ENCODE peak calls at places on chromosomes 7 and 10, in ten cellular contexts. Q is CD4-positive, CD25-positive, alpha-beta regulatory T cell; Z is HepG2; G is kidney; A is ovary; T is aorta; R is Caco-2; S is neural progenitor cell; H is mucosa of descending colon; B is pancreas. W is an unnamed sample.

GRCh38 chr7:45647967-45648670 is 74.0 kb downstream of the ADCY1 start:
- DNase-seq in R (no peak), Z (no peak), A (no peak), B (no peak), Q (no peak), T (no peak), H (no peak), S (no peak), G (no peak), W (no peak)

GRCh38 chr7:70372768-70373241 is 759.1 kb upstream of the GALNT17 start:
- DNase-seq in S (no peak), Z (no peak), A (no peak), T (no peak), H (no peak), Q (no peak), B (no peak), G (no peak), R (no peak), W (no peak)

GRCh38 chr7:40918701-40919271 is 784.0 kb downstream of the SUGCT start:
- DNase-seq in S (no peak), R (no peak), B (no peak), T (no peak), Z (no peak), H (no peak), A (no peak), G (no peak), Q (no peak), W (no peak)

GRCh38 chr10:5479481-5480161 is 19.7 kb downstream of the CALML5 start:
- DNase-seq in G (no peak), Z (no peak), S (no peak), B (no peak), H (no peak), A (no peak), T (no peak), R (no peak), Q (no peak), W (no peak)

GRCh38 chr7:9097565-9098060 is 664.2 kb downstream of the NXPH1 start:
- DNase-seq in Q (no peak), A (no peak), S (no peak), H (no peak), G (no peak), Z (no peak), T (no peak), R (no peak), B (no peak), W (no peak)

GRCh38 chr10:28241766-28242399 is 61.0 kb downstream of the MPP7 start:
- DNase-seq in Z (peak; percentile 53), G (no peak), R (no peak), Q (peak; percentile 9), T (no peak), H (no peak), S (peak; percentile 64), A (no peak), B (peak; percentile 39), W (peak; percentile 47)

GRCh38 chr10:125159486-125159931 is 854 bp downstream of the CTBP2 start:
- DNase-seq in Q (no peak), R (no peak), S (peak; percentile 71), B (peak; percentile 52), T (no peak), Z (no peak), A (peak; percentile 69), G (peak; percentile 75), H (peak; percentile 69), W (peak; percentile 31)

GRCh38 chr10:13238271-13239077 is 4.3 kb upstream of the UCMA start:
- DNase-seq in H (no peak), Z (no peak), R (no peak), A (no peak), Q (no peak), S (no peak), B (no peak), G (no peak), T (no peak), W (no peak)

GRCh38 chr7:121562274-121562673 is 166.2 kb upstream of the FAM3C start:
- DNase-seq in Z (no peak), G (no peak), A (no peak), Q (no peak), T (no peak), R (no peak), S (no peak), H (no peak), B (no peak), W (no peak)

GRCh38 chr10:124143721-124144120 is 50.3 kb upstream of the CHST15 start:
- DNase-seq in Z (no peak), G (peak; percentile 22), A (no peak), B (no peak), H (no peak), T (no peak), S (no peak), R (no peak), Q (no peak), W (no peak)

GRCh38 chr10:11018426-11018818 is 750 bp downstream of the CELF2 start:
- DNase-seq in A (peak; percentile 53), S (peak; percentile 56), B (no peak), T (peak; percentile 55), Z (no peak), R (no peak), G (peak; percentile 69), Q (no peak), H (peak; percentile 65), W (peak; percentile 40)

GRCh38 chr10:32174349-32174893 is 118.2 kb upstream of the KIF5B start:
- DNase-seq in G (no peak), S (no peak), Z (no peak), B (no peak), R (peak; percentile 13), T (no peak), A (no peak), Q (no peak), H (no peak), W (no peak)

GRCh38 chr7:116499168-116500070 is at the start of gene CAV2:
- DNase-seq in T (peak; percentile 81), A (peak; percentile 78), Z (no peak), G (peak; percentile 87), R (peak; percentile 82), H (peak; percentile 81), Q (no peak), S (peak; percentile 75), B (peak; percentile 72), W (peak; percentile 80)

GRCh38 chr7:55573526-55573925 is 1.2 kb upstream of the VOPP1 start:
- DNase-seq in Z (no peak), S (no peak), R (no peak), A (no peak), G (no peak), B (no peak), H (no peak), Q (no peak), T (no peak), W (no peak)

GRCh38 chr10:77710081-77710551 is 72.5 kb upstream of the KCNMA1 start:
- DNase-seq in G (no peak), T (no peak), R (no peak), H (no peak), S (peak; percentile 33), A (no peak), B (no peak), Q (no peak), Z (no peak), W (no peak)
- H3K4me3 ChIP-seq in G (no peak overlapping the region), T (no peak overlapping the region), R (no peak overlapping the region), H (no peak overlapping the region), S (no peak overlapping the region), A (no peak overlapping the region), B (no peak overlapping the region), Q (no peak overlapping the region), Z (no peak overlapping the region), W (no peak overlapping the region)

DNA sequence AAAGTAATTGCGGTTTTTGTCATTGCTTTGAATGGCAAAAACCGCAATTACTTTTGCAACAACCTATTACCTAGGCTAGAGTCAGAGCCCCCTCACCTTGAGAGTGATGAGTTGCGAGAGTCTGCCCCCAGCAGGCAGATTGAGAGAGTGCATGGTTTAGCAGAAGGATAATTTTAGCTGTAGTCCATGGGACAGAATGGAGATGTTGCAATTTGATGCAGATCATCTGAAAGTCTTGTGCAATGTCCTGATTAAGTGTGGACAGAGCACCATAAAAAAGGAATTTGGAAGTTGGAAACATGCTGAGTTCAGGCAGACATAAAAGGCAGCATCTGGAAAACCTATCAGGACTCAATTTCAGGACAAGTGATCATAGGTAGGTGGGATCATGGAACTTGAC is 48.7 kb downstream of the GPR141 start:
- DNase-seq in B (no peak), R (peak; percentile 42), Q (no peak), A (no peak), H (no peak), Z (peak; percentile 33), T (peak; percentile 66), G (no peak), S (peak; percentile 67), W (peak; percentile 66)
- H3K4me1 ChIP-seq in B (no peaks in the 10 kb centered on the region), R (no peaks in the 10 kb centered on the region), Q (no peaks in the 10 kb centered on the region), A (no peaks in the 10 kb centered on the region), H (no peaks in the 10 kb centered on the region), Z (no peaks in the 10 kb centered on the region), T (peaks cover 9% of the 10 kb centered on the region), G (no peaks in the 10 kb centered on the region), S (no peaks in the 10 kb centered on the region), W (no peaks in the 10 kb centered on the region)

GRCh38 chr7:139032473-139032872 is 3.4 kb downstream of the ZC3HAV1L start:
- DNase-seq in Q (no peak), H (no peak), Z (no peak), R (no peak), G (no peak), A (no peak), B (no peak), T (no peak), S (no peak), W (no peak)

GRCh38 chr7:139033346-139034114 is 2.3 kb downstream of the ZC3HAV1L start:
- DNase-seq in Q (no peak), R (no peak), Z (no peak), H (no peak), A (no peak), G (no peak), B (no peak), T (no peak), S (no peak), W (no peak)

GRCh38 chr7:139034855-139035587 is 821 bp downstream of the ZC3HAV1L start:
- DNase-seq in S (peak; percentile 36), G (no peak), R (peak; percentile 50), A (no peak), Z (no peak), T (peak; percentile 58), B (no peak), Q (no peak), H (peak; percentile 56), W (peak; percentile 61)

GRCh38 chr7:139035588-139036353 is at the start of gene ZC3HAV1L:
- DNase-seq in B (peak; percentile 64), T (peak; percentile 76), Q (peak; percentile 9), R (peak; percentile 79), A (peak; percentile 83), H (peak; percentile 75), S (peak; percentile 65), G (peak; percentile 91), Z (peak; percentile 31), W (peak; percentile 87)

DNA sequence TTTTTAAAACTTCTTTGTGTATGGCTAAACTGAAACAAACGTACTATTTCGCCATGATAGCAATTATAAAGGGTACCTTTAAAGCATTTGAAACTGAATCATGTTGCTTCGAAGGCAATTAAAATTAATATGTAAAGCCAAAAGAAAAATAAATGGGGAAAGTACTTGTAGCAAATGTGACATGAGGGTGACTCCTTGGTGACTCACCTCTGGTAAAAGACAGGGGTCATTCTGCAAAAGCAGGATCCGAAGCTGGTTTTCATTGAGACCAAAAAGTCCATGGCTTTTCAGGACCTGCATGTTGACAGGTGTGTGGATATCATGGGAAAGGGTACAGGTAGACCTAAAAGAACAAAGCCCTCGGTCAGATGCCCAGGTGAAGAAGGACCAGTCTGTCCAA is 1.5 kb downstream of the ZC3HAV1L start:
- DNase-seq in H (no peak), S (no peak), T (no peak), R (no peak), G (no peak), A (no peak), Q (no peak), Z (no peak), B (no peak), W (no peak)
- H3K36me3 ChIP-seq in H (no peaks in the 10 kb centered on the region), S (no peaks in the 10 kb centered on the region), T (no peaks in the 10 kb centered on the region), R (no peaks in the 10 kb centered on the region), G (no peaks in the 10 kb centered on the region), A (no peaks in the 10 kb centered on the region), Q (no peaks in the 10 kb centered on the region), Z (no peaks in the 10 kb centered on the region), B (no peaks in the 10 kb centered on the region), W (peaks cover 51% of the 10 kb centered on the region)

GRCh38 chr10:26486985-26487850 is 49.1 kb downstream of the APBB1IP start:
- DNase-seq in A (no peak), H (no peak), S (no peak), Z (peak; percentile 3), T (peak; percentile 57), R (peak; percentile 57), G (no peak), B (no peak), Q (peak; percentile 70), W (no peak)
- H3K4me3 ChIP-seq in A (no peak overlapping the region), H (no peak overlapping the region), S (no peak overlapping the region), Z (no peak overlapping the region), T (no peak overlapping the region), R (no peak overlapping the region), G (no peak overlapping the region), B (no peak overlapping the region), Q (peak overlapping the region; percentile 82), W (no peak overlapping the region)